ENCODE peak calls at places on chromosomes 3 and 15, in eight cellular contexts. K is GM13977; U is ureter; J is HTR-8/SVneo; Y is stimulated activated CD8-positive, alpha-beta memory T cell treated with anti-CD3 and anti-CD28 coated beads, Interleukin-15, amount 100 ng/mL, for 1 hour; A is effector memory CD4-positive, alpha-beta T cell; N is activated naive CD8-positive, alpha-beta T cell treated with anti-CD3 and anti-CD28 coated beads, Interleukin-2, amount 50 U/mL, for 24 hours; F is NCI-H1092 treated with DMSO at 0.1 percent for 48 hours. D is an unnamed sample.

GRCh38 chr3:25589783-25590258 is 74.9 kb downstream of the TOP2B start:
- DNase-seq in Y (no peak), N (no peak), U (no peak), J (no peak), K (no peak), A (no peak), F (no peak), D (no peak)

GRCh38 chr3:38226273-38226672 is 39.3 kb upstream of the SLC22A13 start:
- DNase-seq in A (no peak), Y (no peak), N (no peak), U (no peak), K (no peak), F (no peak), J (no peak), D (peak)

GRCh38 chr15:39299506-39300267 is 281.2 kb upstream of the THBS1 start:
- DNase-seq in Y (no peak), N (no peak), F (no peak), J (no peak), A (no peak), U (no peak), K (no peak), D (no peak)

GRCh38 chr3:103919327-103919726 is 1447.4 kb upstream of the ALCAM start:
- DNase-seq in U (no peak), A (no peak), Y (no peak), K (no peak), N (no peak), J (no peak), F (no peak), D (no peak)

GRCh38 chr3:197499427-197499826 is 56.3 kb downstream of the BDH1 start:
- DNase-seq in U (no peak), K (peak), Y (no peak), F (no peak), J (no peak), N (no peak), A (no peak), D (peak)

GRCh38 chr15:93486407-93487117 is 397.6 kb upstream of the RGMA start:
- DNase-seq in K (no peak), A (no peak), F (no peak), J (no peak), Y (no peak), N (no peak), U (no peak), D (no peak)

GRCh38 chr3:88321696-88322095 is 171.9 kb downstream of the C3orf38 start:
- DNase-seq in J (peak), K (no peak), N (no peak), F (no peak), U (no peak), Y (no peak), A (no peak), D (no peak)

GRCh38 chr3:52254608-52255007 is 9.0 kb downstream of the PPM1M start:
- DNase-seq in J (no peak), U (no peak), K (no peak), Y (no peak), A (no peak), F (no peak), N (no peak), D (no peak)

GRCh38 chr3:195823998-195824397 is 12.3 kb upstream of the MUC4 start:
- DNase-seq in N (no peak), J (no peak), Y (no peak), U (no peak), K (no peak), F (no peak), A (no peak), D (peak)

GRCh38 chr15:34185666-34186065 is 24.2 kb downstream of the KATNBL1 start:
- DNase-seq in U (no peak), N (no peak), A (no peak), Y (no peak), F (no peak), K (no peak), J (no peak), D (no peak)

GRCh38 chr3:186025161-186025560 is 83.7 kb downstream of the ETV5 start:
- DNase-seq in F (no peak), Y (no peak), J (no peak), K (no peak), N (peak), U (no peak), A (no peak), D (no peak)

GRCh38 chr3:102053375-102053989 is 204.2 kb downstream of the NFKBIZ start:
- DNase-seq in Y (no peak), A (no peak), F (no peak), N (no peak), K (peak), J (no peak), U (no peak), D (peak)

GRCh38 chr3:143084856-143085731 is 34.5 kb upstream of the CHST2 start:
- DNase-seq in J (peak), A (no peak), U (no peak), F (no peak), Y (no peak), N (no peak), K (peak), D (peak)

GRCh38 chr15:88465633-88466219 is 1.5 kb downstream of the MRPL46 start:
- DNase-seq in Y (no peak), A (no peak), N (peak), J (no peak), F (no peak), K (no peak), U (no peak), D (no peak)

GRCh38 chr3:66553714-66554113 is 52.9 kb upstream of the LRIG1 start:
- DNase-seq in K (no peak), F (no peak), J (no peak), N (no peak), A (no peak), Y (no peak), U (no peak), D (no peak)

GRCh38 chr3:131356006-131356405 is 25.6 kb upstream of the NUDT16 start:
- DNase-seq in K (no peak), A (no peak), Y (no peak), J (no peak), F (no peak), U (no peak), N (no peak), D (no peak)

GRCh38 chr3:152695810-152696209 is 139.1 kb upstream of the P2RY1 start:
- DNase-seq in N (no peak), Y (no peak), A (no peak), F (no peak), U (no peak), K (no peak), J (no peak), D (no peak)

D was measured in NCI-H226.